ENCODE peak calls at places on chromosomes 4 and X, in four cellular contexts. One of them, this sample, is unnamed.

GRCh38 chr4:73213917-73214663 is 44.5 kb downstream of the ANKRD17 start:
- DNase-seq in HEK293T: no peak
- DNase-seq in HepG2: no peak
- DNase-seq in K562: no peak
- DNase-seq in this sample: no peak

GRCh38 chr4:80259012-80259411 is 7.5 kb upstream of the FGF5 start:
- DNase-seq in HEK293T: no peak
- DNase-seq in HepG2: no peak
- DNase-seq in K562: no peak
- DNase-seq in this sample: no peak

GRCh38 chrX:15299945-15300851 is 15.2 kb downstream of the ASB11 start:
- DNase-seq in HEK293T: peak
- DNase-seq in HepG2: peak
- DNase-seq in K562: peak
- DNase-seq in this sample: no peak

GRCh38 chr4:77146426-77147399 is 10.3 kb upstream of the CCNG2 start:
- DNase-seq in HEK293T: no peak
- DNase-seq in HepG2: no peak
- DNase-seq in K562: no peak
- DNase-seq in this sample: no peak

GRCh38 chr4:168643083-168643795 is 146.4 kb downstream of the PALLD start:
- DNase-seq in HEK293T: no peak
- DNase-seq in HepG2: no peak
- DNase-seq in K562: no peak
- DNase-seq in this sample: no peak

GRCh38 chr4:89658701-89659024 is 178.3 kb downstream of the SNCA start:
- DNase-seq in HEK293T: no peak
- DNase-seq in HepG2: no peak
- DNase-seq in K562: no peak
- DNase-seq in this sample: no peak

GRCh38 chr4:183288955-183289354 is 31.1 kb downstream of the CLDN22 start:
- DNase-seq in HEK293T: no peak
- DNase-seq in HepG2: no peak
- DNase-seq in K562: no peak
- DNase-seq in this sample: no peak

GRCh38 chr4:120071192-120071795 is 4.6 kb upstream of the MAD2L1 start:
- DNase-seq in HEK293T: peak
- DNase-seq in HepG2: peak
- DNase-seq in K562: peak
- DNase-seq in this sample: no peak

GRCh38 chrX:131779313-131779712 is 235.4 kb downstream of the OR13H1 start:
- DNase-seq in HEK293T: no peak
- DNase-seq in HepG2: no peak
- DNase-seq in K562: no peak
- DNase-seq in this sample: no peak

GRCh38 chr4:5824635-5825034 is 68.3 kb downstream of the CRMP1 start:
- DNase-seq in HEK293T: peak
- DNase-seq in HepG2: peak
- DNase-seq in K562: peak
- DNase-seq in this sample: no peak

GRCh38 chr4:44544158-44544557 is 95.5 kb upstream of the KCTD8 start:
- DNase-seq in HEK293T: no peak
- DNase-seq in HepG2: no peak
- DNase-seq in K562: no peak
- DNase-seq in this sample: no peak

DNA sequence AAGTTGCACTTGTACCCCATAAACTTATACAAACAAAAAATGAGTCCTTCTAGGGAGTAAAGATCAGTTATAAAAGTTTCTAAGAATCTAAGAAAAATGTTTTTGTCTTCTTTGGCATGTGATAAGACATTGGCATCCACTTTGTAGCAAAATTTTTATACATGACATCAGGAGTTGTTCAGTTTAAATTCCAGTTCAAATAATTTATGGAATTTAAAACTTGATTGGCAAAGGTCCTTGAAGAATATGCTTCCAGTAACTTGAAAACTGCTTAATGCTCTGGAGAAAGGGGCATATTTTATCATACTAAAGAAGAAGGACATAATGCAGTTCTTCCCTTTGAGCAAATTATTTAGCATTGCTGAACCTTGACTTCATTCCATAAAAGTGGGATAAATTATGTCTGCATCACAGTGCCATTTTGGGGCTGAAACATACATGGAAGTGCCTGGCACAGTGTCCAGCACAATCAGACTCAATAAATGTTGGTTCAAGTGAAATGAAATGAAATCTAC is 163.3 kb upstream of the IL15 start:
- DNase-seq in HEK293T: no peak
- DNase-seq in HepG2: no peak
- DNase-seq in K562: no peak
- DNase-seq in this sample: no peak
- TF ChIP-seq FOXK2 in HEK293T: no peak
- TF ChIP-seq FOXK2 in HepG2: no peak
- TF ChIP-seq FOXK2 in K562: no peak
- TF ChIP-seq FOXK2 in this sample: no peak

GRCh38 chr4:95889662-95890061 is 49.8 kb downstream of the PDHA2 start:
- DNase-seq in HEK293T: no peak
- DNase-seq in HepG2: no peak
- DNase-seq in K562: no peak
- DNase-seq in this sample: no peak
- TF ChIP-seq FOXK2 in HEK293T: no peak
- TF ChIP-seq FOXK2 in HepG2: no peak
- TF ChIP-seq FOXK2 in K562: no peak
- TF ChIP-seq FOXK2 in this sample: no peak

GRCh38 chr4:87359258-87359657 is 31.7 kb downstream of the HSD17B11 start:
- DNase-seq in HEK293T: no peak
- DNase-seq in HepG2: no peak
- DNase-seq in K562: no peak
- DNase-seq in this sample: no peak

GRCh38 chr4:87365348-87365747 is 25.6 kb downstream of the HSD17B11 start:
- DNase-seq in HEK293T: no peak
- DNase-seq in HepG2: no peak
- DNase-seq in K562: no peak
- DNase-seq in this sample: no peak

GRCh38 chr4:87366763-87367162 is 24.2 kb downstream of the HSD17B11 start:
- DNase-seq in HEK293T: no peak
- DNase-seq in HepG2: no peak
- DNase-seq in K562: no peak
- DNase-seq in this sample: no peak

GRCh38 chr4:87360338-87360935 is 30.6 kb downstream of the HSD17B11 start:
- DNase-seq in HEK293T: no peak
- DNase-seq in HepG2: no peak
- DNase-seq in K562: no peak
- DNase-seq in this sample: no peak

GRCh38 chr4:87363552-87363951 is 27.4 kb downstream of the HSD17B11 start:
- DNase-seq in HEK293T: no peak
- DNase-seq in HepG2: no peak
- DNase-seq in K562: no peak
- DNase-seq in this sample: no peak
- TF ChIP-seq FOXK2 in HEK293T: no peak
- TF ChIP-seq FOXK2 in HepG2: no peak
- TF ChIP-seq FOXK2 in K562: no peak
- TF ChIP-seq FOXK2 in this sample: no peak

DNA sequence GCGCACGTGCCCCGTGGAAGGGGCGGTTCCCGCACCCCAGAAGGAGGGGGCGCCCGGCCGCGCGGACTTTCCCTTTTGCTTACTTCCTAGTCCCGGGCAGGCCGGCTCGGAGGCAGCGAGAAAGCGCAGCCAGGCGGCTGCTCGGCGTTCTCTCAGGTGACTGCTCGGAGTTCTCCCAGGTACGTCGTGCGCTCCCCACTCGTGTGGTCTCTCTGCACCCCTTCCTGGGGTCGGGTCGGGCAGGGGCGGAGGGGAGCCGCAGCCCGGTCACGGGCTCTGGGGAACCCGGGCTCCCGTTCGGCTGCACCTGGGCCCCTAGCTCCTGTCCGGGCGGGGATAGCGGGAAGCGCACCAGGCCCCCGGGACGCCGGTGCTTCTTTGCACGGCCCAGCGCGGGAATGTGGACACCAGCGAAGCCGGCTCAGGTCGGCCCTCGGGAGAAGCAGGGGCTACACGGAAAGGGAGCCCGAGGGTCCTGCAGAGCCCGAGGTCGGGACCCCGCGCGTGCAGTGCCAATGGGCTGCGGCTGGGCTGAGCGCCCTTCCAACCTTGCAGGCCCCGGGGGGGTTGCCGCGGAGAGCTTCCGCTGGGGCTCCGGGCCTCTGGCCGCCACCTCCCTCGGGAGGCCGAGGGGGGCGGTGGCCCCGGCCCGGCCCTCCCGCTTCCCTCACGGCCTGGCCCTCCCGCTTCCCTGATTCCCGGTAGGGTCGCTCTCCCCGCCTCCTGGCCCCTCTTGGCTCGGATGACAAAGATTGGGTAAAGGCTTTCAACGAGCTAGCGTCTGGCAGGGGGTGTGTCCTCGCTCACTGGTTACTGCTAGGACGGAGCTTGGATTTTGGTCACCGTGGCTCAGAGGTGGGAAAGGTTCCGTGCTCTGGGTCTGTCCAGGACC is at the start of gene TLR2:
- DNase-seq in HEK293T: no peak
- DNase-seq in HepG2: no peak
- DNase-seq in K562: no peak
- DNase-seq in this sample: no peak
- TF ChIP-seq FOXK2 in HEK293T: no peak
- TF ChIP-seq FOXK2 in HepG2: no peak
- TF ChIP-seq FOXK2 in K562: no peak
- TF ChIP-seq FOXK2 in this sample: no peak